ENCODE peak calls at places on chromosome 22, in six cellular contexts. E is transverse colon, Z is body of pancreas, T is Peyer's patch, A is HFFc6, W is thoracic aorta. P is an unnamed sample.

GRCh38 chr22:44627521-44628139 is 74.4 kb upstream of the PRR5 start:
- DNase-seq in E (no peak), Z (no peak), T (no peak), A (no peak), W (no peak), P (no peak)

GRCh38 chr22:45448431-45448830 is 34.9 kb downstream of the RIBC2 start:
- DNase-seq in E (no peak), Z (no peak), T (no peak), A (no peak), W (no peak), P (no peak)

GRCh38 chr22:24445481-24446290 is 18.3 kb downstream of the ADORA2A start:
- DNase-seq in E (no peak), Z (no peak), T (no peak), A (no peak), W (no peak), P (no peak)

GRCh38 chr22:36149464-36149863 is 11.1 kb downstream of the APOL3 start:
- DNase-seq in E (no peak), Z (no peak), T (peak), A (no peak), W (no peak), P (no peak)

GRCh38 chr22:25402501-25403283 is 161.8 kb upstream of the GRK3 start:
- DNase-seq in E (peak), Z (peak), T (no peak), A (peak), W (no peak), P (no peak)

GRCh38 chr22:19967850-19968449 is 26.3 kb upstream of the TXNRD2 start:
- DNase-seq in E (no peak), Z (no peak), T (no peak), A (no peak), W (no peak), P (no peak)

GRCh38 chr22:20022231-20023069 is 1.5 kb downstream of the TANGO2 start:
- DNase-seq in E (no peak), Z (no peak), T (no peak), A (no peak), W (no peak), P (no peak)

GRCh38 chr22:27149886-27150529 is 492.6 kb downstream of the MIAT start:
- DNase-seq in E (no peak), Z (no peak), T (no peak), A (no peak), W (no peak), P (no peak)

GRCh38 chr22:29877620-29878019 is 5.4 kb upstream of the MTMR3 start:
- DNase-seq in E (no peak), Z (no peak), T (no peak), A (peak), W (no peak), P (no peak)

GRCh38 chr22:37311761-37312312 is 29.5 kb downstream of the CYTH4 start:
- DNase-seq in E (no peak), Z (no peak), T (no peak), A (no peak), W (no peak), P (no peak)

GRCh38 chr22:37762389-37762836 is 45.3 kb upstream of the GCAT start:
- DNase-seq in E (no peak), Z (no peak), T (no peak), A (no peak), W (no peak), P (no peak)

DNA sequence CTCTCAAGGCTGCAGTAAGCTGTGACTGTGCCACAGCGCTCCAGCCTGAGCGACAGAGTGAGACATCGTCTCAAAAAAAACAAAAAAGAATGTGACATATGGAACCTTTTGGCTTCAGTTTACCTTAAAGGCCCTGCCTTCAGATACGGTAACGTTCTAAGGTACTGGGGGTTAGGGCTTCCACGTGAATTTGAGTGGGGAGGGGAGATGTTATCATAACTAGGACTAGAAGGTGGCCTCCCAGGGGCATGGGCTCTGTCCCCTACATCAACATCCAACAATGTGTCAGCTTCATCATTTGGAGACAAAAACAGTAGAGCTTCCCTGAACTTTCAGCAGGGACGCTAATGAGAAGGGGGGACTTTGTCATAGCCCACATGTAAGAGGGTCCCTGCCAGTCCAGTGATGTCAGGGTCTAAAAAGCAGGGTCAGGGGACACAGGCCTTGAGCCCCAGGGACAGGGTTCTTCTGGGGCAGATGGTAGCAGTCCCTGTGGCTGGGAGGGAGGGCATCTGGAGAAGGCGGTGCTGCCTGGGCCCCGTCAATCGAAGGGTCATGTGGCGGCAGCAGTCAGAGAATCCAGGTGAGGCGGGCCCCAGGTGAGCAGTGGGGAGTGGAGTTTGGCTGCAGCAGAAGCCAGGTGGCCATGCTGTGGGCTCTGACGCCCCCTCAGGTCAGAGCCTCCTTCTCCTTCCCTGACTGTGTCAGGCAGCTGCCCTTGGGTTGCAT is 79.8 kb downstream of the BCR start:
- DNase-seq in E (no peak), Z (no peak), T (no peak), A (no peak), W (no peak), P (no peak)
- TF ChIP-seq CTCF in E (no peak), Z (no peak), T (no peak), A (no peak), W (no peak), P (no peak)

DNA sequence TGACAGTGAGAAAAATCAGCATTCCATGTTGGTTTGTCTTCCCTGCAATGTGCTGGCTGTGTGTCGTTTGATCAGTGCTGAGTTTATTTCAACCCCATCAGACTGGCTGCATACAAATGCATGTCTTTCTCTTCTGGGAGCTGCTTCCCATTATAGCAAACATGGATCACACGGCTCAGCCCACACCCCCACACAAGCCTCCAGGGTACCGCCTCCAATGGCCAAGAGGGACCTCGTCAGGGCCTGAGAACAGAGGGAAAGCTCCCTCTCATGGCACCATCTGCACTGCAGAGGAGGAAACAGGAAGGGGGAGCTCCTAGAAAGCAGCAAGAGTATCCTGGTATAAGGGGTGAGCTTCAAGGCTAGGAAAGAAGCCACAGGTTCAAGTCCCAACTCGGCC is 214.2 kb downstream of the LARGE1 start:
- DNase-seq in E (no peak), Z (no peak), T (no peak), A (no peak), W (no peak), P (no peak)
- TF ChIP-seq CTCF in E (no peak), Z (no peak), T (no peak), A (no peak), W (no peak), P (no peak)

DNA sequence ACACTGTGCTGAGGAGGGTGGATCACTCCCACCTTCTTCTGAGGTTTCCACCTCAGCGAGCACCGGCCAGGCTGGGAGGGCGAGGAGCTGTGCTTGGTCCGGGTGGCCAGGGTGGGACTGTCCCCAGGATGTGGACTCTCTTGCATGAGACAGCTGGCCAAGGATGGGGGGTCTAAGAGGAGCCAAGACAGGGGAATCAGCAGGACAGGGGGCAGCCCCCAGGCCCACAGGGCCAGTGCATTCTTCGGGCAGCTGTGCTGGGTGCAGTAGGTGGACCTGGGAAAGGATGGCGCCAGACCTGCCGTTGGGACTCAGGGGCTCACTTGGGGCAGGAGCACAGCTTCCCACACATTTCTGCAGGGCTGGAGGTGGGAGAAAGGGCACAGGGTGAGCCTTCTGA is 9.5 kb downstream of the APOBEC3A start:
- DNase-seq in E (no peak), Z (no peak), T (no peak), A (no peak), W (no peak), P (no peak)
- TF ChIP-seq CTCF in E (no peak), Z (no peak), T (no peak), A (no peak), W (no peak), P (no peak)

GRCh38 chr22:39927544-39927943 is 26.7 kb downstream of the GRAP2 start:
- DNase-seq in E (no peak), Z (no peak), T (no peak), A (no peak), W (no peak), P (no peak)
- TF ChIP-seq CTCF in E (no peak), Z (peak), T (no peak), A (no peak), W (no peak), P (peak)

GRCh38 chr22:18093661-18094060 is 15.9 kb downstream of the PEX26 start:
- DNase-seq in E (no peak), Z (no peak), T (no peak), A (no peak), W (no peak), P (no peak)

GRCh38 chr22:18091916-18092526 is 14.2 kb downstream of the PEX26 start:
- DNase-seq in E (peak), Z (peak), T (peak), A (no peak), W (no peak), P (peak)

GRCh38 chr22:18096823-18097222 is 13.8 kb upstream of the TUBA8 start:
- DNase-seq in E (no peak), Z (no peak), T (no peak), A (no peak), W (no peak), P (no peak)

GRCh38 chr22:18091478-18091877 is 13.7 kb downstream of the PEX26 start:
- DNase-seq in E (no peak), Z (no peak), T (no peak), A (no peak), W (no peak), P (no peak)

GRCh38 chr22:18095101-18095805 is 15.4 kb upstream of the TUBA8 start:
- DNase-seq in E (no peak), Z (no peak), T (peak), A (no peak), W (no peak), P (no peak)
- TF ChIP-seq CTCF in E (no peak), Z (no peak), T (no peak), A (no peak), W (no peak), P (no peak)

GRCh38 chr22:18731075-18731666 is 119.5 kb upstream of the RIMBP3 start:
- DNase-seq in E (no peak), Z (no peak), T (no peak), A (no peak), W (no peak), P (no peak)
- TF ChIP-seq CTCF in E (no peak), Z (no peak), T (no peak), A (no peak), W (no peak), P (no peak)

GRCh38 chr22:42967933-42968332 is 47.0 kb downstream of the PACSIN2 start:
- DNase-seq in E (peak), Z (peak), T (peak), A (no peak), W (no peak), P (no peak)
- TF ChIP-seq CTCF in E (no peak), Z (peak), T (peak), A (no peak), W (no peak), P (no peak)